ENCODE peak calls at places on chromosomes 2 and 18, in four cellular contexts. B is GM23338, P is fibroblast of lung, E is GM12878. T is an unnamed sample. For H3K4me1, the result is how much of the 10 kb centered on the place peaks cover.

GRCh38 chr2:83967854-83968253 is 491.2 kb downstream of the SUCLG1 start:
- DNase-seq in B (peak), P (no peak), E (no peak), T (no peak)

GRCh38 chr2:227486688-227487087 is 14.7 kb downstream of the AGFG1 start:
- DNase-seq in B (no peak), P (no peak), E (no peak), T (no peak)

GRCh38 chr2:240477916-240478315 is 42.5 kb downstream of the GPC1 start:
- DNase-seq in B (no peak), P (no peak), E (no peak), T (no peak)

GRCh38 chr2:154898269-154898668 is 199.8 kb downstream of the KCNJ3 start:
- DNase-seq in B (no peak), P (no peak), E (no peak), T (no peak)

GRCh38 chr2:26849056-26850001 is 1.4 kb downstream of the DPYSL5 start:
- DNase-seq in B (peak), P (no peak), E (no peak), T (no peak)

GRCh38 chr2:184416514-184416913 is 181.8 kb upstream of the ZNF804A start:
- DNase-seq in B (no peak), P (no peak), E (no peak), T (no peak)

GRCh38 chr18:25134858-25135257 is 217.1 kb downstream of the ZNF521 start:
- DNase-seq in B (no peak), P (peak), E (no peak), T (no peak)

GRCh38 chr2:138607746-138608145 is 106.2 kb downstream of the SPOPL start:
- DNase-seq in B (no peak), P (no peak), E (no peak), T (no peak)

GRCh38 chr2:62524293-62524941 is 18.4 kb upstream of the TMEM17 start:
- DNase-seq in B (no peak), P (no peak), E (no peak), T (no peak)

GRCh38 chr2:229032596-229033234 is 238.4 kb downstream of the PID1 start:
- DNase-seq in B (no peak), P (no peak), E (no peak), T (no peak)

GRCh38 chr2:62196278-62196901 is 475 bp downstream of the B3GNT2 start:
- DNase-seq in B (peak), P (no peak), E (no peak), T (peak)

DNA sequence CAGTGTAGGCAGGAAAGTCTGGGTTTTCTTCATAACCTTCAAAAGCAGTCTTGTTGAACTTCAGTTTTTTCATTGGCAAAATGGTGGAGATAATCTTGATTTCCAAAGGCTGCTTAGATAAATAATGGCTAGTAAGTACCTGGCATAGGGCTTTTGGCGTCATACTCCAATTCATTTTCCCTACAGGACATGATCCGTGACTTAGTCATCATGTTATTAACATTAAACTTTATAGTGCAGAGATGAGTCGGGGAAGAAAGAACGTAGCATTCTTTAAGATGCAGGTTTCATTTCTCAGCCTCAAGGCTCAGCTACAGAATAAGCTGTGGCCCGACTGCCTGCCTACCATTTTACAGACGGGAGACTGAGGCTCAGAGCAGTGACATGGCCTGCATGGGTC is 64.0 kb downstream of the RALBP1 start:
- DNase-seq in B (no peak), P (peak), E (no peak), T (no peak)
- H2AFZ ChIP-seq in B (no peak), P (no peak), E (no peak), T (no peak)

GRCh38 chr2:170201734-170202393 is 23.9 kb downstream of the MYO3B start:
- DNase-seq in B (no peak), P (no peak), E (no peak), T (no peak)
- H3K4me1 ChIP-seq in B (under half), P (under half), E (under half), T (under half)

GRCh38 chr2:128654404-128654803 is 335.7 kb upstream of the HS6ST1 start:
- DNase-seq in B (no peak), P (no peak), E (no peak), T (peak)
- H2AFZ ChIP-seq in B (peak), P (no peak), E (no peak), T (no peak)

DNA sequence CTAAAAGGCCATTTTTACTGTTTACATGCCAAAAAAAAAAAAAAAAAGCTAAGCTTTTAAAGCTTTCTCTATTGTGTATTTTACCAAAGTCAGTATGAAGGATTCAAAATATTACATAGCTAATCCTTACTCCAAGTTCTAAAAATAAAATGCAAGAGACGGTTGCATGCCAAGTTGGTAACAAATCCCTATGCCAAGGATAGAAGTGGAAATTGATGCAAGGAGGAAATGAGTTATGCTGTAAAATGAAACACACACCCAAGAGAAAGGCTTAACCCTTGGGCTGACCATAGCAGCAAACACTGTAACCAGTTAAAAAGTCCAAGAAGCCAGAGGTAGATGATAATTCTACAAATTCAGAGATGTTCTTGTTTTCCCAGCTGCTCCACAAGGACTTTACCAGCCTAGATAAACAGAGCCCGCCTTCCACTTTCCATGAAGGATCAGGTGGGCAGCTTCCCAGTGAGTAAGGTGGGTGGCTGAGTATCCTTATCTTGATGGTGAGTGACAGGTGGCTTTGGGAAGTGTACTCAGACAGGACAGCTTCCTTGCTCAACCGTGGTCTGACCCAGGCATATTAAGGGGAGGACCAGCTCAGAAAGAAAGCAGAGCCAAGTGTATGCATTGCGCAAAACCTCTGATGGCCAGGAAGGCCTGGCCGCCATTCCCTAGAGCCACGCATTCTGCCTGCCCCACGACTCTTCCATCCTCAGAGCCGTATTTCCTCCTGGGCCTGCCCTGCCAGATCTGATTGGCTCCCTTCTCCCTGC is 34.4 kb downstream of the ATP8B1 start:
- DNase-seq in B (no peak), P (peak), E (no peak), T (no peak)
- H3K4me1 ChIP-seq in B (under half), P (under half), E (under half), T (under half)

DNA sequence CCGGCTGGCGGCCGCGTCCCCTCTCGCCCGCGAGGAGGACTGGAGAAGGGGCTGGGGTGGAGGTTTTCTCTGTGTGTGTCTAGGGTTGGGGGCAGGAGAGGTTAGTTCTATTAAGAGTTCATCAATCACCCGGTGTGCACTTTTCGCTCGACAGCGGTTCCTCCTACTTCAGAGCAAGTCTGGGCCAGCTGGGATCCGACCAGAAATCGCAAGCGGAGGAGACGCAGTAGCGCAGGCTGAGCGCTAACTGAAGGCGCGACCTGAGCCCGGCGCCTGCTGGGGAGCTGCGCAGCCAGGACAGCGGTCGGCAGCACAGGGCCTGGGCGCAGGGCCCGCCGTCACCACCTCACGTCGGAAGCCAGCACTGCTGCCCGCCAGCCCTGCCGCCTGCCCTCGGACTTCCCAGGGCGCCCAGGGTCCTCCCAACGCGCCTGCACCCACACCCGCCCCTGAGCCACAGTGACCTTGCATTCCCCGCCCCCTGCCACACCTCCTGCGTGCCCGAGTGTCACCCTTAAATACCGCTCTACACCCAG is 10.1 kb upstream of the HOXD1 start:
- DNase-seq in B (peak), P (peak), E (no peak), T (no peak)
- H2AFZ ChIP-seq in B (peak), P (no peak), E (no peak), T (no peak)

GRCh38 chr2:74235041-74235440 is 36.6 kb downstream of the MTHFD2 start:
- DNase-seq in B (no peak), P (no peak), E (no peak), T (no peak)
- H3K4me1 ChIP-seq in B (under half), P (under half), E (under half), T (under half)

GRCh38 chr2:8805278-8806045 is 32.0 kb downstream of the KIDINS220 start:
- DNase-seq in B (no peak), P (peak), E (no peak), T (no peak)

GRCh38 chr2:8802741-8803140 is 34.7 kb downstream of the KIDINS220 start:
- DNase-seq in B (no peak), P (no peak), E (no peak), T (no peak)

GRCh38 chr2:8803658-8804379 is 33.6 kb downstream of the KIDINS220 start:
- DNase-seq in B (no peak), P (peak), E (peak), T (no peak)

DNA sequence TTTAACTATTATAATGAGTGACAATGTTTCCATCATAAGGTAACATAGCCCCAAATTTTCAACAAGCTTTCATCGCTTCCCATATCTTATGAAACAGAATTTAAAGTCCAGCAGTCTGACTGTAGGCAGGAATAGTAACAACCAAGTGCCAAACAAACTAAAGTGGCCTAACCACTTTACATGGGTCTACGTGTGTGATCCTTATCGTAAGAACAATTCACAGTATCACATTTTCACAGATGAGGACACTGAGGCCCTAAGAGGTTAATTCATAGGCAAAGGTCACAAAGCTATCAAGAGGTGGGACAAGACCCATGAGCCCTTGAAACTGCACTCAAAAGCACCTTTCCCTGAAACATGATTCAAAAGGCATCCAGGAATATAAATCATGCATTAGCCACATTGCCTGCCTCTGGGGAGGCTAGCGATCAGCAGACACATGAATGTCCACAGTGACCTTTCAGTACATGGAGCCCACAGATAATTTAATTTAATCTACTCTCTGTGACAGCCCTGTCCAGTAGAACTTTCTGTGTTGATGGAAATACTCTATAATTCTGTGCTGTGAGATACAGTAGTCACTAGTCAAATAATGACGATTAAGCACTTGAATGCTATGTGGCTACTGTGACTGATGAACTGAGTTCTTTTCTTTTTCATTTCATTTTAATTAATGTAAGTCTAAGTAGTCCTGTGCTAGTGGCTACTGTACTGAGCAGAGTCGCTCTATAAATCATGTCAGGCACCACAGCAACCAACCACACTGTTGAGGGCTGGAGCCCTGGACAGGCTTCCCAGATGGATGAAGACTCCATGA is 30.3 kb downstream of the KIDINS220 start:
- DNase-seq in B (no peak), P (no peak), E (no peak), T (no peak)
- H2AFZ ChIP-seq in B (no peak), P (no peak), E (no peak), T (no peak)

GRCh38 chr2:120864981-120865380 is 129.3 kb downstream of the GLI2 start:
- DNase-seq in B (no peak), P (peak), E (no peak), T (no peak)

GRCh38 chr2:120862254-120863172 is 126.8 kb downstream of the GLI2 start:
- DNase-seq in B (no peak), P (no peak), E (no peak), T (no peak)

GRCh38 chr2:120865656-120866055 is 130.0 kb downstream of the GLI2 start:
- DNase-seq in B (no peak), P (no peak), E (no peak), T (no peak)

GRCh38 chr2:120863173-120863545 is 127.5 kb downstream of the GLI2 start:
- DNase-seq in B (no peak), P (no peak), E (no peak), T (no peak)

DNA sequence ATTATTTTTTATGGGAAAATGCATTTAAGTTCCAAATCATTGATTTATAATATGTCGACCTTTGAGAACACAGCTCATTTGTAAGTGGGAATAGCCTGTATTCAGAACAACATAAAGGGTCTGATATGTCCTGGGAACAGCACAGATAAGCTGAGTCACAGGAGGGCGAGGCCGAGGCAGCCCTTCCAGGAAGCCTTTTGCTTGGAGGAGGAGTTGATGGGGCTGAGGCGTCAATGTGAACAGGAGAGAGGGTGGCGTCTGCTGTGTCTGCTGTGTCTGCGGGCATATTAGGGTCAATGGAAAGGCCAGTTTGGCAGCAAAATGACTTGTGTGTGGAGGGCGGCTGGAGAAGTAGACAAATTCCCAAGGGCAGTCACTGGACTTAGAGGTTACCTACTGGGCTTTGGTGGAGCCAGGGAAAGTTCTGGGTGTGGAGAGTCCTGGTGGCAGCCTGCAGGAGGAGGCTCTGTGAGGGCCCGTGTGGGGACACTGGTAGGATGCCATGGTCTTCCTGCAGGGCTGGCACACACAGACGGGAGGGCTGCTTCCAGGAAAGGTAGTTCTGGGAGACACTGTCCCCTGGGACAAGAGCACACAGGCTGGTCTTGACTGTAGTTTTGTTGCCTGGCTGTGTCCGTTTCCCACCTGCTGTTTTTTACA is 128.1 kb downstream of the GLI2 start:
- DNase-seq in B (no peak), P (peak), E (no peak), T (no peak)
- H3K4me1 ChIP-seq in B (half or more), P (under half), E (under half), T (under half)

DNA sequence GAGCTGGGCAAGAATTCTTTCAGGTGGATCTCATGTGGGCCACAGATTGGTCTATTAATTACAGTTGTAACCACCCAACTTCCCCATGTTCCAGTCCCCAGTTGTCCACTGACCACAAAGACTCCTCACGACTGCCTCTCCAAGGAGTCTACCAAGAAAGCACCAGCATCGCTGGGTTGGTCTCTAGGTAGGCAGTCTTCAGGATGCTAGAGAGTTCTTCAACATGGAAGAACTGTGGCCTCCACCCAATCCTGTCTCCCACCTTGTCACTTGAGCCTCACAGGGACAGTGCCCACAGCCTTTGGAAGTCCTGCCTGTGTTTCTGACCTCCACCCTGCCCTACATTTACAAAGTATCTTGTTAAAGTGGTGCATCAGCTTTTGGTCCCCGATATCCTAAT is 184.7 kb upstream of the FN1 start:
- DNase-seq in B (no peak), P (no peak), E (no peak), T (no peak)
- H2AFZ ChIP-seq in B (no peak), P (no peak), E (no peak), T (no peak)

T was measured in OCI-LY7.